ENCODE peak calls at places on chromosomes 1 and 21, in six cellular contexts. R is G401; I is GM13977; S is NCI-H524; Y is stimulated activated CD4-positive, alpha-beta T cell treated with anti-CD3 and anti-CD28 coated beads, TNF-alpha, amount 100 ng/mL, for 24 hours; F is NCI-H1092 treated with DMSO at 0.1 percent for 48 hours. P is an unnamed sample.

GRCh38 chr1:153563991-153564390 is 1.7 kb downstream of the S100A2 start:
- DNase-seq in R (no peak), I (no peak), S (no peak), Y (no peak), F (no peak), P (peak)

GRCh38 chr1:220803401-220804201 is 16.9 kb downstream of the MTARC1 start:
- DNase-seq in R (peak), I (peak), S (peak), Y (no peak), F (peak), P (no peak)

GRCh38 chr1:244319283-244320132 is 132.2 kb downstream of the ADSS2 start:
- DNase-seq in R (no peak), I (peak), S (no peak), Y (peak), F (no peak), P (no peak)

GRCh38 chr1:50750021-50750619 is 209.9 kb downstream of the FAF1 start:
- DNase-seq in R (peak), I (no peak), S (peak), Y (no peak), F (no peak), P (no peak)

GRCh38 chr1:70667771-70668170 is 256.7 kb downstream of the CTH start:
- DNase-seq in R (no peak), I (no peak), S (no peak), Y (no peak), F (no peak), P (no peak)

GRCh38 chr1:3530931-3531818 is 76.7 kb downstream of the ARHGEF16 start:
- DNase-seq in R (peak), I (peak), S (peak), Y (peak), F (no peak), P (peak)

GRCh38 chr1:229710746-229711145 is 84.7 kb downstream of the URB2 start:
- DNase-seq in R (no peak), I (no peak), S (no peak), Y (no peak), F (no peak), P (no peak)

GRCh38 chr1:28370220-28371010 is 875 bp downstream of the PHACTR4 start:
- DNase-seq in R (peak), I (peak), S (peak), Y (no peak), F (peak), P (no peak)

GRCh38 chr1:91397605-91398004 is 7.0 kb downstream of the HFM1 start:
- DNase-seq in R (no peak), I (no peak), S (no peak), Y (no peak), F (no peak), P (no peak)

GRCh38 chr1:17102232-17102631 is 17.0 kb downstream of the PADI2 start:
- DNase-seq in R (no peak), I (no peak), S (no peak), Y (no peak), F (no peak), P (no peak)

GRCh38 chr21:38956791-38957571 is 151.3 kb downstream of the ETS2 start:
- DNase-seq in R (no peak), I (no peak), S (peak), Y (no peak), F (peak), P (no peak)

GRCh38 chr1:90768098-90768497 is 51.0 kb upstream of the BARHL2 start:
- DNase-seq in R (no peak), I (no peak), S (no peak), Y (no peak), F (no peak), P (no peak)

P was measured in ureter.